ENCODE peak calls at places on chromosomes 12 and 14, in four cellular contexts. U is glutamatergic neuron, Y is HFF-Myc, D is right atrium auricular region. A is an unnamed sample.

GRCh38 chr12:3491938-3492867 is 1.2 kb downstream of the PRMT8 start:
- DNase-seq in U (peak), Y (peak), D (no peak), A (no peak)

GRCh38 chr14:93984987-93985410 is 8.6 kb upstream of the ASB2 start:
- DNase-seq in U (peak), Y (peak), D (no peak), A (peak)

GRCh38 chr12:106648736-106649135 is 65.9 kb downstream of the RFX4 start:
- DNase-seq in U (no peak), Y (no peak), D (no peak), A (no peak)

GRCh38 chr12:52351196-52352059 is 15.9 kb downstream of the KRT85 start:
- DNase-seq in U (no peak), Y (no peak), D (no peak), A (no peak)

GRCh38 chr14:99821519-99822165 is 28.4 kb downstream of the EML1 start:
- DNase-seq in U (no peak), Y (peak), D (no peak), A (no peak)

GRCh38 chr14:39268393-39268792 is 34.7 kb downstream of the MIA2 start:
- DNase-seq in U (no peak), Y (no peak), D (no peak), A (no peak)

GRCh38 chr12:3951380-3952135 is 78.4 kb upstream of the PARP11 start:
- DNase-seq in U (no peak), Y (no peak), D (no peak), A (no peak)

GRCh38 chr12:102980350-102980749 is 22.9 kb downstream of the ASCL1 start:
- DNase-seq in U (no peak), Y (no peak), D (no peak), A (no peak)

GRCh38 chr14:68109132-68109531 is 289.6 kb downstream of the RAD51B start:
- DNase-seq in U (no peak), Y (peak), D (no peak), A (no peak)

GRCh38 chr14:57835751-57836150 is 30.1 kb downstream of the SLC35F4 start:
- DNase-seq in U (no peak), Y (no peak), D (no peak), A (no peak)

GRCh38 chr12:91180577-91180976 is 2.0 kb downstream of the DCN start:
- DNase-seq in U (no peak), Y (peak), D (no peak), A (peak)

GRCh38 chr12:34363050-34363673 is 340.9 kb downstream of the ALG10 start:
- DNase-seq in U (no peak), Y (no peak), D (no peak), A (no peak)

GRCh38 chr12:79055926-79056674 is 191.5 kb downstream of the SYT1 start:
- DNase-seq in U (no peak), Y (peak), D (no peak), A (no peak)

GRCh38 chr14:77790566-77791224 is 9.2 kb upstream of the ADCK1 start:
- DNase-seq in U (peak), Y (no peak), D (no peak), A (no peak)

GRCh38 chr14:30681752-30682355 is 59.7 kb downstream of the SCFD1 start:
- DNase-seq in U (no peak), Y (no peak), D (no peak), A (no peak)
- TF ChIP-seq CTCF in U (peak), Y (peak), D (no peak), A (peak)

DNA sequence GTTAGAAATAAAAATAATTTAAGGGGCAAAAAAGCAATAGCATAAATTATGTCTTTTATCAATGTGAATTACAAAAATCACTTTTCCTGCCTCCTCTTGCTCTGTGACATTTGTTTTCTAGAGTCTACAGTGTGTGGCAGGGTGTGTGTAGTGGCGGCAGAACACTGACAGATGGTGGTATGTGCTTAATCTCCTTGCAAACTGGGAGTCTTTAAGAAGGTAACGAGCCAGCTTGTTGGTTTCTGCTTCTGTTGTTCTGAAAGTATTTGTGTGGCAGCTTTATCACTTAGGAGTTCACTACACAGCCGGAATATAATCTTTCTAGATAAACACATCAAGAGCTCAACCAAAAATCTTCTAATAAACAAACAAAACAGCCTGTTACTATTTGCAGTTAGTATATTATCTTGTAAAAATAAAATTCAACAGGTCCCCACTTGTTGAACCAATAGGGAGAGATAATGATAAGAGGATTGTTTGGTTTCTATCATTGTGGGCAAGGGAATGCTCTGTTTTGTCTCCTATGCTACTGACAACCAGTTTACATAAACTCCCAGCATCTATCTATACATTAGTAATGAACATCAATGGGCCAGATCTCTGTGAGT is 13.0 kb downstream of the CDKL1 start:
- DNase-seq in U (no peak), Y (no peak), D (no peak), A (no peak)
- TF ChIP-seq CTCF in U (no peak), Y (no peak), D (no peak), A (no peak)

GRCh38 chr14:20606190-20606901 is 15.2 kb upstream of the RNASE12 start:
- DNase-seq in U (no peak), Y (no peak), D (no peak), A (no peak)
- TF ChIP-seq CTCF in U (peak), Y (peak), D (no peak), A (peak)

GRCh38 chr12:5581616-5582367 is 149.9 kb downstream of the NTF3 start:
- DNase-seq in U (no peak), Y (no peak), D (peak), A (no peak)
- TF ChIP-seq CTCF in U (no peak), Y (no peak), D (no peak), A (no peak)

GRCh38 chr12:54762390-54762789 is 91.9 kb upstream of the MUCL1 start:
- DNase-seq in U (no peak), Y (no peak), D (no peak), A (no peak)

GRCh38 chr12:54765652-54766051 is 88.7 kb upstream of the MUCL1 start:
- DNase-seq in U (no peak), Y (no peak), D (no peak), A (no peak)

DNA sequence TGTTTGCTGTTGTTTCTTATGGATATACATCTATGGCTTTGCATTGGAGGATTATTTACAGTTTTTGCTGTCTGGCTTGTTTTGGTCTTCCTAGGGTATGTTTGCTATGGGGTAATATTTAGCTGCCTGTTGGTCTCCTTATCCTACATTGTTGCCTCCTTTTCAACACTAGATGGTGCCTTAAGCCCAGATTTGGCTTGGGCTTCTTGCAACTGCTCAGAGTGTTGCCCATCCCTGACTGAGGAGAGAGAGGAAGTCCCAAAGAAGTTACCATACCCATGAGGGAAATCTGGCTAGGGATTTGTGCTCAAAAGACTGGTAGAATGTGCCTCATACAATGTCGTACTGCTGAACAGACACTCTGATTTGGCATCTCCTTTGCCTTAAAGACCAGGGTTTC is 94.6 kb upstream of the MUCL1 start:
- DNase-seq in U (no peak), Y (no peak), D (no peak), A (no peak)
- TF ChIP-seq CTCF in U (peak), Y (no peak), D (no peak), A (no peak)

GRCh38 chr14:49633650-49634546 is 1.1 kb downstream of the DNAAF2 start:
- DNase-seq in U (peak), Y (peak), D (peak), A (peak)
- TF ChIP-seq CTCF in U (peak), Y (peak), D (peak), A (peak)

GRCh38 chr14:75793806-75794205 is 132.8 kb downstream of the TTLL5 start:
- DNase-seq in U (no peak), Y (no peak), D (no peak), A (no peak)
- TF ChIP-seq CTCF in U (no peak), Y (peak), D (no peak), A (no peak)

GRCh38 chr14:104724981-104725771 is 1.1 kb downstream of the ADSS1 start:
- DNase-seq in U (peak), Y (no peak), D (no peak), A (no peak)
- TF ChIP-seq CTCF in U (no peak), Y (peak), D (no peak), A (peak)

A was measured in AG09319.